ENCODE peak calls at places on chromosome 6, in four cellular contexts. One of them, this sample, is unnamed.

GRCh38 chr6:154539593-154540269 is 29.2 kb upstream of the CNKSR3 start:
- DNase-seq in hypothalamus: no peak
- DNase-seq in amniotic stem cell: no peak
- DNase-seq in T follicular helper cell: no peak
- DNase-seq in this sample: no peak

GRCh38 chr6:40958740-40959139 is 80.3 kb downstream of the UNC5CL start:
- DNase-seq in hypothalamus: no peak
- DNase-seq in amniotic stem cell: no peak
- DNase-seq in T follicular helper cell: no peak
- DNase-seq in this sample: no peak

GRCh38 chr6:161486903-161487531 is 213.2 kb upstream of the AGPAT4 start:
- DNase-seq in hypothalamus: no peak
- DNase-seq in amniotic stem cell: no peak
- DNase-seq in T follicular helper cell: no peak
- DNase-seq in this sample: no peak

GRCh38 chr6:26020983-26021349 is 58.4 kb downstream of the TRIM38 start:
- DNase-seq in hypothalamus: no peak
- DNase-seq in amniotic stem cell: peak
- DNase-seq in T follicular helper cell: no peak
- DNase-seq in this sample: no peak

GRCh38 chr6:4510906-4511625 is 265.1 kb upstream of the CDYL start:
- DNase-seq in hypothalamus: no peak
- DNase-seq in amniotic stem cell: no peak
- DNase-seq in T follicular helper cell: no peak
- DNase-seq in this sample: no peak

GRCh38 chr6:142152731-142153130 is 5.7 kb downstream of the VTA1 start:
- DNase-seq in hypothalamus: no peak
- DNase-seq in amniotic stem cell: peak
- DNase-seq in T follicular helper cell: no peak
- DNase-seq in this sample: no peak

GRCh38 chr6:103617642-103618041 is 1242.1 kb downstream of the HACE1 start:
- DNase-seq in hypothalamus: no peak
- DNase-seq in amniotic stem cell: no peak
- DNase-seq in T follicular helper cell: no peak
- DNase-seq in this sample: no peak

GRCh38 chr6:87487555-87487954 is 14.8 kb downstream of the SLC35A1 start:
- DNase-seq in hypothalamus: no peak
- DNase-seq in amniotic stem cell: no peak
- DNase-seq in T follicular helper cell: no peak
- DNase-seq in this sample: no peak

GRCh38 chr6:44387346-44388134 is at the start of gene CDC5L:
- DNase-seq in hypothalamus: peak
- DNase-seq in amniotic stem cell: peak
- DNase-seq in T follicular helper cell: peak
- DNase-seq in this sample: peak

GRCh38 chr6:3432416-3432815 is 24.4 kb downstream of the SLC22A23 start:
- DNase-seq in hypothalamus: no peak
- DNase-seq in amniotic stem cell: no peak
- DNase-seq in T follicular helper cell: no peak
- DNase-seq in this sample: no peak

GRCh38 chr6:81934936-81935335 is 182.5 kb upstream of the TENT5A start:
- DNase-seq in hypothalamus: no peak
- DNase-seq in amniotic stem cell: no peak
- DNase-seq in T follicular helper cell: no peak
- DNase-seq in this sample: no peak

GRCh38 chr6:151142676-151143075 is 97.1 kb upstream of the AKAP12 start:
- DNase-seq in hypothalamus: no peak
- DNase-seq in amniotic stem cell: no peak
- DNase-seq in T follicular helper cell: no peak
- DNase-seq in this sample: no peak

GRCh38 chr6:139872635-139873034 is 498.2 kb upstream of the CITED2 start:
- DNase-seq in hypothalamus: no peak
- DNase-seq in amniotic stem cell: no peak
- DNase-seq in T follicular helper cell: no peak
- DNase-seq in this sample: no peak

GRCh38 chr6:108497883-108498282 is 62.8 kb upstream of the FOXO3 start:
- DNase-seq in hypothalamus: no peak
- DNase-seq in amniotic stem cell: no peak
- DNase-seq in T follicular helper cell: no peak
- DNase-seq in this sample: peak

GRCh38 chr6:139964737-139965136 is 590.3 kb upstream of the CITED2 start:
- DNase-seq in hypothalamus: no peak
- DNase-seq in amniotic stem cell: no peak
- DNase-seq in T follicular helper cell: no peak
- DNase-seq in this sample: no peak

GRCh38 chr6:122372647-122373046 is 26.8 kb upstream of the HSF2 start:
- DNase-seq in hypothalamus: no peak
- DNase-seq in amniotic stem cell: no peak
- DNase-seq in T follicular helper cell: no peak
- DNase-seq in this sample: peak

GRCh38 chr6:3419624-3420272 is 37.1 kb downstream of the SLC22A23 start:
- DNase-seq in hypothalamus: no peak
- DNase-seq in amniotic stem cell: no peak
- DNase-seq in T follicular helper cell: no peak
- DNase-seq in this sample: no peak

GRCh38 chr6:33856034-33856590 is 52.3 kb upstream of the MLN start:
- DNase-seq in hypothalamus: no peak
- DNase-seq in amniotic stem cell: no peak
- DNase-seq in T follicular helper cell: no peak
- DNase-seq in this sample: no peak

GRCh38 chr6:3746119-3746691 is 5.3 kb downstream of the PXDC1 start:
- DNase-seq in hypothalamus: no peak
- DNase-seq in amniotic stem cell: no peak
- DNase-seq in T follicular helper cell: no peak
- DNase-seq in this sample: no peak

This sample was measured in smooth muscle cell of the brain vasculature.